ENCODE peak calls at places on chromosomes 2 and 18, in eight cellular contexts. V is hepatic stellate cell; I is nephron progenitor cell; K is GM13977; L is G401; X is activated CD8-positive, alpha-beta T cell treated with anti-CD3 and anti-CD28 coated beads for 36 hours; C is T-helper 2 cell; B is NCI-H1436. R is an unnamed sample.
A peak's percentile ranks its signal among the peaks of the same experiment; 100 is the strongest.

GRCh38 chr2:26932974-26933373 is 37.5 kb upstream of the MAPRE3 start:
- DNase-seq in V (no peak), I (no peak), K (no peak), L (no peak), X (no peak), C (no peak), B (no peak), R (no peak)

GRCh38 chr18:6396843-6397242 is 17.9 kb downstream of the L3MBTL4 start:
- DNase-seq in V (no peak), I (no peak), K (no peak), L (no peak), X (no peak), C (no peak), B (no peak), R (no peak)

GRCh38 chr18:59093668-59094067 is 46.0 kb upstream of the SEC11C start:
- DNase-seq in V (no peak), I (no peak), K (no peak), L (no peak), X (no peak), C (no peak), B (no peak), R (no peak)

GRCh38 chr2:84459944-84460429 is 907 bp upstream of the SUCLG1 start:
- DNase-seq in V (peak; percentile 3), I (no peak), K (no peak), L (no peak), X (no peak), C (no peak), B (no peak), R (no peak)

GRCh38 chr2:202161106-202161836 is 77.1 kb downstream of the SUMO1 start:
- DNase-seq in V (no peak), I (no peak), K (no peak), L (peak; percentile 97), X (no peak), C (no peak), B (no peak), R (no peak)

GRCh38 chr2:241047253-241048010 is 49.0 kb downstream of the SNED1 start:
- DNase-seq in V (no peak), I (no peak), K (no peak), L (no peak), X (no peak), C (no peak), B (no peak), R (no peak)

GRCh38 chr2:20986540-20986939 is 57.3 kb downstream of the APOB start:
- DNase-seq in V (no peak), I (no peak), K (no peak), L (no peak), X (no peak), C (no peak), B (no peak), R (no peak)

GRCh38 chr2:216033403-216033802 is 20.1 kb upstream of the MREG start:
- DNase-seq in V (no peak), I (no peak), K (no peak), L (no peak), X (no peak), C (no peak), B (no peak), R (no peak)

GRCh38 chr18:57002627-57003026 is 144.3 kb upstream of the BOD1L2 start:
- DNase-seq in V (no peak), I (no peak), K (no peak), L (peak; percentile 29), X (no peak), C (no peak), B (no peak), R (no peak)

GRCh38 chr2:26048791-26049190 is 14.9 kb downstream of the RAB10 start:
- DNase-seq in V (no peak), I (no peak), K (no peak), L (no peak), X (no peak), C (no peak), B (no peak), R (no peak)

R was measured in colonic mucosa.